ENCODE peak calls at places on chromosomes 6 and 20, in nine cellular contexts. J is activated T-cell treated with anti-CD3 and anti-CD28 coated beads, Interleukin-2, amount 50 U/mL, for 72 hours; G is stimulated activated CD4-positive, alpha-beta T cell treated with anti-CD3 and anti-CD28 coated beads, TNF-alpha, amount 100 ng/mL, for 1 hour; B is SK-MEL-5; C is left colon; I is EL; N is globus pallidus; L is stimulated activated CD8-positive, alpha-beta memory T cell treated with anti-CD3 and anti-CD28 coated beads, Interleukin-2, amount 100 ng/mL, for 1 hour; Z is activated naive CD8-positive, alpha-beta T cell treated with anti-CD3 and anti-CD28 coated beads, Interleukin-2, amount 50 U/mL, for 16 hours. M is an unnamed sample.

GRCh38 chr20:48017992-48018391 is 232.7 kb upstream of the SULF2 start:
- DNase-seq in I (no peak), B (no peak), C (no peak), J (no peak), G (no peak), N (no peak), Z (no peak), L (no peak), M (no peak)

GRCh38 chr6:144266091-144266649 is 19.0 kb upstream of the UTRN start:
- DNase-seq in C (no peak), N (no peak), G (no peak), B (no peak), J (no peak), Z (no peak), L (no peak), I (peak), M (peak)

GRCh38 chr6:127468936-127469335 is 9.7 kb upstream of the KIAA0408 start:
- DNase-seq in L (no peak), B (no peak), G (no peak), Z (no peak), J (no peak), C (no peak), N (no peak), I (no peak), M (no peak)

GRCh38 chr6:15419493-15419892 is 173.6 kb downstream of the JARID2 start:
- DNase-seq in C (no peak), I (no peak), G (no peak), B (no peak), N (no peak), L (no peak), J (no peak), Z (no peak), M (no peak)

GRCh38 chr6:19035454-19035853 is 648.3 kb downstream of the RNF144B start:
- DNase-seq in N (peak), B (peak), J (no peak), C (no peak), G (no peak), L (no peak), Z (no peak), I (no peak), M (no peak)

GRCh38 chr20:47708953-47709833 is 76.1 kb downstream of the SULF2 start:
- DNase-seq in N (no peak), B (no peak), J (no peak), C (no peak), L (no peak), Z (no peak), I (no peak), G (no peak), M (no peak)

GRCh38 chr6:170285482-170285881 is 5.4 kb downstream of the DLL1 start:
- DNase-seq in N (no peak), Z (no peak), L (no peak), C (no peak), J (no peak), G (no peak), I (no peak), B (no peak), M (no peak)

GRCh38 chr6:34138924-34139323 is 7.0 kb downstream of the GRM4 start:
- DNase-seq in Z (no peak), I (no peak), J (no peak), G (no peak), L (no peak), C (no peak), B (no peak), N (no peak), M (no peak)

GRCh38 chr20:584375-585301 is 25.5 kb downstream of the TCF15 start:
- DNase-seq in B (peak), N (no peak), C (no peak), G (no peak), Z (no peak), J (peak), L (no peak), I (no peak), M (no peak)

GRCh38 chr6:36615018-36615761 is 21.0 kb downstream of the SRSF3 start:
- DNase-seq in L (no peak), J (peak), Z (no peak), N (no peak), G (no peak), C (peak), I (peak), B (peak), M (peak)

GRCh38 chr20:23111307-23111943 is 25.3 kb upstream of the CD93 start:
- DNase-seq in J (no peak), Z (no peak), B (no peak), N (no peak), L (no peak), I (no peak), G (no peak), C (no peak), M (no peak)

GRCh38 chr20:44204156-44204831 is 6.3 kb downstream of the OSER1 start:
- DNase-seq in B (peak), L (no peak), I (peak), G (no peak), J (no peak), C (no peak), N (no peak), Z (no peak), M (peak)

GRCh38 chr6:111423960-111424846 is 58.8 kb downstream of the REV3L start:
- DNase-seq in I (peak), N (peak), G (no peak), J (no peak), L (no peak), C (peak), B (peak), Z (no peak), M (peak)

GRCh38 chr20:51541189-51542032 is 1.1 kb downstream of the NFATC2 start:
- DNase-seq in G (peak), C (peak), J (peak), B (no peak), Z (peak), N (peak), L (peak), I (no peak), M (no peak)

GRCh38 chr6:162099685-162100084 is 627.9 kb downstream of the PRKN start:
- DNase-seq in Z (no peak), J (peak), C (no peak), L (no peak), I (peak), N (no peak), G (no peak), B (no peak), M (peak)

GRCh38 chr6:53666271-53666626 is 693 bp upstream of the KLHL31 start:
- DNase-seq in I (no peak), Z (no peak), L (no peak), N (no peak), G (no peak), C (no peak), B (no peak), J (no peak), M (no peak)

GRCh38 chr6:6057442-6058053 is 50.8 kb upstream of the NRN1 start:
- DNase-seq in I (peak), J (no peak), C (no peak), G (no peak), B (peak), N (peak), Z (no peak), L (no peak), M (peak)

GRCh38 chr6:54248319-54248718 is 59.9 kb upstream of the TINAG start:
- DNase-seq in C (no peak), L (no peak), G (no peak), N (no peak), I (no peak), Z (no peak), B (no peak), J (no peak), M (no peak)

M was measured in LHCN-M2.